ENCODE peak calls at places on chromosomes 13 and 19, in four cellular contexts. One of them, this sample, is unnamed.
A peak's percentile ranks its signal among the peaks of the same experiment; 100 is the strongest.

GRCh38 chr13:101309014-101309619 is 107.2 kb downstream of the NALCN start:
- DNase-seq in A549: no peak
- DNase-seq in H1: no peak
- DNase-seq in HepG2: no peak
- DNase-seq in this sample: no peak

GRCh38 chr19:28171983-28172382 is 1041.0 kb downstream of the UQCRFS1 start:
- DNase-seq in A549: no peak
- DNase-seq in H1: no peak
- DNase-seq in HepG2: no peak
- DNase-seq in this sample: no peak

GRCh38 chr19:55176116-55176515 is 4.0 kb downstream of the SYT5 start:
- DNase-seq in A549: no peak
- DNase-seq in H1: no peak
- DNase-seq in HepG2: no peak
- DNase-seq in this sample: no peak

GRCh38 chr19:13098291-13099072 is 4.2 kb downstream of the LYL1 start:
- DNase-seq in A549: no peak
- DNase-seq in H1: no peak
- DNase-seq in HepG2: no peak
- DNase-seq in this sample: peak; percentile 25

GRCh38 chr13:84528408-84529055 is 646.3 kb upstream of the SLITRK1 start:
- DNase-seq in A549: no peak
- DNase-seq in H1: no peak
- DNase-seq in HepG2: no peak
- DNase-seq in this sample: no peak

GRCh38 chr19:7909471-7910067 is 5.1 kb upstream of the TGFBR3L start:
- DNase-seq in A549: no peak
- DNase-seq in H1: no peak
- DNase-seq in HepG2: no peak
- DNase-seq in this sample: no peak

GRCh38 chr19:19217110-19217509 is 5.4 kb downstream of the NCAN start:
- DNase-seq in A549: peak; percentile 21
- DNase-seq in H1: no peak
- DNase-seq in HepG2: peak; percentile 55
- DNase-seq in this sample: peak; percentile 70

GRCh38 chr19:1685046-1685445 is 32.6 kb upstream of the TCF3 start:
- DNase-seq in A549: no peak
- DNase-seq in H1: no peak
- DNase-seq in HepG2: no peak
- DNase-seq in this sample: peak; percentile 44

GRCh38 chr13:77535448-77535847 is at the start of gene SCEL:
- DNase-seq in A549: no peak
- DNase-seq in H1: no peak
- DNase-seq in HepG2: no peak
- DNase-seq in this sample: no peak

GRCh38 chr19:41000310-41000737 is 9.2 kb downstream of the CYP2B6 start:
- DNase-seq in A549: peak; percentile 28
- DNase-seq in H1: no peak
- DNase-seq in HepG2: peak; percentile 55
- DNase-seq in this sample: peak; percentile 37

GRCh38 chr13:31361673-31362072 is 161.9 kb downstream of the B3GLCT start:
- DNase-seq in A549: no peak
- DNase-seq in H1: no peak
- DNase-seq in HepG2: no peak
- DNase-seq in this sample: no peak

GRCh38 chr19:39928357-39928725 is 6.1 kb downstream of the FCGBP start:
- DNase-seq in A549: no peak
- DNase-seq in H1: no peak
- DNase-seq in HepG2: no peak
- DNase-seq in this sample: no peak

GRCh38 chr19:33794578-33795369 is 1.9 kb upstream of the KCTD15 start:
- DNase-seq in A549: no peak
- DNase-seq in H1: no peak
- DNase-seq in HepG2: no peak
- DNase-seq in this sample: no peak

GRCh38 chr19:51078731-51079130 is 4.0 kb downstream of the KLK14 start:
- DNase-seq in A549: no peak
- DNase-seq in H1: no peak
- DNase-seq in HepG2: no peak
- DNase-seq in this sample: no peak

GRCh38 chr19:35995655-35995993 is 636 bp downstream of the SDHAF1 start:
- DNase-seq in A549: peak; percentile 78
- DNase-seq in H1: no peak
- DNase-seq in HepG2: peak; percentile 27
- DNase-seq in this sample: peak; percentile 79

GRCh38 chr13:106096661-106097092 is 438.8 kb downstream of the EFNB2 start:
- DNase-seq in A549: peak; percentile 25
- DNase-seq in H1: no peak
- DNase-seq in HepG2: no peak
- DNase-seq in this sample: no peak

GRCh38 chr13:98327326-98328314 is 150.6 kb upstream of the RNF113B start:
- DNase-seq in A549: no peak
- DNase-seq in H1: peak; percentile 43
- DNase-seq in HepG2: peak; percentile 88
- DNase-seq in this sample: no peak

GRCh38 chr19:8461376-8461775 is 16.6 kb downstream of the HNRNPM start:
- DNase-seq in A549: no peak
- DNase-seq in H1: no peak
- DNase-seq in HepG2: no peak
- DNase-seq in this sample: no peak

GRCh38 chr19:51398096-51398704 is 7.8 kb upstream of the C19orf84 start:
- DNase-seq in A549: peak; percentile 50
- DNase-seq in H1: no peak
- DNase-seq in HepG2: peak; percentile 40
- DNase-seq in this sample: peak; percentile 34

GRCh38 chr19:40139533-40140287 is 49.0 kb upstream of the ZNF780A start:
- DNase-seq in A549: peak; percentile 79
- DNase-seq in H1: no peak
- DNase-seq in HepG2: peak; percentile 35
- DNase-seq in this sample: peak; percentile 42

GRCh38 chr19:43574424-43575155 is 737 bp downstream of the XRCC1 start:
- DNase-seq in A549: no peak
- DNase-seq in H1: no peak
- DNase-seq in HepG2: no peak
- DNase-seq in this sample: no peak

GRCh38 chr13:71865858-71866172 is 1.2 kb downstream of the DACH1 start:
- DNase-seq in A549: no peak
- DNase-seq in H1: no peak
- DNase-seq in HepG2: no peak
- DNase-seq in this sample: no peak

GRCh38 chr19:55350620-55351315 is 3.8 kb downstream of the COX6B2 start:
- DNase-seq in A549: no peak
- DNase-seq in H1: no peak
- DNase-seq in HepG2: no peak
- DNase-seq in this sample: no peak

GRCh38 chr13:113664751-113665581 is 2.1 kb upstream of the GRK1 start:
- DNase-seq in A549: no peak
- DNase-seq in H1: no peak
- DNase-seq in HepG2: no peak
- DNase-seq in this sample: no peak

GRCh38 chr13:95540848-95541247 is 11.7 kb upstream of the CLDN10 start:
- DNase-seq in A549: no peak
- DNase-seq in H1: no peak
- DNase-seq in HepG2: no peak
- DNase-seq in this sample: no peak

GRCh38 chr13:30371649-30372265 is 50.5 kb upstream of the UBE2L5 start:
- DNase-seq in A549: no peak
- DNase-seq in H1: no peak
- DNase-seq in HepG2: peak; percentile 35
- DNase-seq in this sample: no peak

GRCh38 chr13:77325371-77325941 is 1.4 kb downstream of the MYCBP2 start:
- DNase-seq in A549: no peak
- DNase-seq in H1: no peak
- DNase-seq in HepG2: no peak
- DNase-seq in this sample: no peak

GRCh38 chr13:94233401-94233800 is 246.1 kb downstream of the DCT start:
- DNase-seq in A549: peak; percentile 14
- DNase-seq in H1: no peak
- DNase-seq in HepG2: no peak
- DNase-seq in this sample: no peak

DNA sequence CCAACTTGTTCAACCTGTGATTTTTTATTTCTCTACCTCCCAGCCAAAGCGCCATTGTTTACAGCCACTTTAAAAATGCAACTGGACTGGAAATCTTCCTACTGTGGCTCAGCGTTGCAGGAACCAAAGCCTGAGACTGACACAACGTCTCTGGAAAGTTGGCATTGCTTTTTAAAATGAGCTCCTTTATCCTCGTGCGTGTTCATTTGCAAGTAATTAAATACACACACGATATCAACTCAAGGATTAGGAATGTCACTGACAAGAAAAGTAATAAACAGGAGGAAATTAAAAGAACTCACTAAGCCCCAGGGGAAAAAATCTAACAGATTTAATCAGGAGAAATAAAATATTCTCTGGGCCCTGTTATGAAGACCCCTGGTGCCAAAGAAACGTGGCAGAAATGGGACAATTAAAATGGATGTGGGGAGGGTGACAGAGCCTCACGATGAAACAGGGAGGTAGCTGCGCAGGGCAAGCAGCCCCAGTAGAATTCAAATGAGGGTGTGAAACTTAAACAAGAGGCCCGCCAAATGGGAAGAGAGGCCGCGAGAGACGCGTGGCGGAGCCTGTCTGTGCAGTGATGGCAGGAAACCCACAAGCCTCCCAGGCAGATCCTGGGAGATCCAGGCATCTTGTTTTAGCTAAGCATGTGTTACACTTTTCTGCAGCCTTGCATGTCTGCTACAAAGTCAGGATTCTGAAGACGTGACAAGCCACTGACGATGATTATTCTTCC is 184.8 kb upstream of the IRS2 start:
- DNase-seq in A549: no peak
- DNase-seq in H1: no peak
- DNase-seq in HepG2: no peak
- DNase-seq in this sample: no peak
- TF ChIP-seq RNF2 in A549: no peak
- TF ChIP-seq RNF2 in H1: no peak
- TF ChIP-seq RNF2 in HepG2: no peak
- TF ChIP-seq RNF2 in this sample: no peak

DNA sequence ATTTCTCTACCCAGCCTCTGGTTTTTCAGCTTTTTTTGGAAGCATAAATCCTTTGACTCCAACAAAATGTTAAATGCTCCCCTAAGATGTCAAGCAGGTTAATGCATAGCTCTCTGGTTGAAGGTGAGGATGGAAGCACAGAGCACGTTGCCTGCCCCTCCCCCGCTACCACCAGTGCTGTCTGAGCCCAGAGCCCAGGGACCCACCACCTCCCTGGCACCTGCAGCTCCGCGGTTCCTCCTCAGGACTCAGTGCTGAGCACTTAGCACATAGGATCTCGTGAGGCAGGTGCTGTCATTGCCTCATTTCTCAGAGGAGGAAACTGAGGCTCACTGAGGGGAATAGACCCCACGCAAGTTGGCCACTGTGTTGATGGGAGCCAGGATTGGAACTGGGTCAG is 48.6 kb downstream of the DPF1 start:
- DNase-seq in A549: no peak
- DNase-seq in H1: no peak
- DNase-seq in HepG2: no peak
- DNase-seq in this sample: no peak
- TF ChIP-seq RNF2 in A549: no peak
- TF ChIP-seq RNF2 in H1: no peak
- TF ChIP-seq RNF2 in HepG2: no peak
- TF ChIP-seq RNF2 in this sample: no peak

GRCh38 chr19:5950744-5951143 is 27.2 kb downstream of the RANBP3 start:
- DNase-seq in A549: no peak
- DNase-seq in H1: no peak
- DNase-seq in HepG2: no peak
- DNase-seq in this sample: no peak

GRCh38 chr19:5948697-5949564 is 29.0 kb downstream of the RANBP3 start:
- DNase-seq in A549: no peak
- DNase-seq in H1: no peak
- DNase-seq in HepG2: no peak
- DNase-seq in this sample: no peak

GRCh38 chr19:5951338-5951861 is 26.5 kb downstream of the RANBP3 start:
- DNase-seq in A549: no peak
- DNase-seq in H1: no peak
- DNase-seq in HepG2: no peak
- DNase-seq in this sample: no peak

GRCh38 chr19:5947435-5947834 is 30.5 kb downstream of the RANBP3 start:
- DNase-seq in A549: no peak
- DNase-seq in H1: no peak
- DNase-seq in HepG2: no peak
- DNase-seq in this sample: no peak

DNA sequence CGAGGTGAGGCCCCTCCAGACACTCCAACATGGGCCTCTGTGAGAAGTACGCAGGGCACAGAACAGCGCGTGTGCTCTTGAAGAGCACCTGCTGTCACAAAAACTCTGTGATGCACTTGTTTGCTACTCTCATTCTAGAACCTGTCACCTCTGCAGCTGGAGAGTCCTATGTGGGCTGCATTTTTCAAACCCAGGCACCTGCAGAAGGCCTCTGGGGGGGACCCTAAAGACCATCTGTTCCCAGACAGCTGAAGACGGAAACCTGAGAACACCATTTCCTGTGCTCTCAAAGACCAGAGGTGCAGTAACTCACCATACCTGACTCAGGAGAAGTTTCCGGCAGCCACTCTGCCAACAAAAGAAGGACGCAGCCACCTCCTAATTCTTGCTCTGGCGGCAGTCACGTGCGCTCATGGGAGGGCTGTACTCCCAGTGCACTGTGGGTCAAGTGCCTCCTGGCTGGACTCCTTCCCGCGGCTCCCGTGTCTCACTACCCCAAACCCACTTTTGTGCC is 28.1 kb downstream of the RANBP3 start:
- DNase-seq in A549: no peak
- DNase-seq in H1: no peak
- DNase-seq in HepG2: no peak
- DNase-seq in this sample: no peak
- TF ChIP-seq RNF2 in A549: no peak
- TF ChIP-seq RNF2 in H1: no peak
- TF ChIP-seq RNF2 in HepG2: no peak
- TF ChIP-seq RNF2 in this sample: no peak

DNA sequence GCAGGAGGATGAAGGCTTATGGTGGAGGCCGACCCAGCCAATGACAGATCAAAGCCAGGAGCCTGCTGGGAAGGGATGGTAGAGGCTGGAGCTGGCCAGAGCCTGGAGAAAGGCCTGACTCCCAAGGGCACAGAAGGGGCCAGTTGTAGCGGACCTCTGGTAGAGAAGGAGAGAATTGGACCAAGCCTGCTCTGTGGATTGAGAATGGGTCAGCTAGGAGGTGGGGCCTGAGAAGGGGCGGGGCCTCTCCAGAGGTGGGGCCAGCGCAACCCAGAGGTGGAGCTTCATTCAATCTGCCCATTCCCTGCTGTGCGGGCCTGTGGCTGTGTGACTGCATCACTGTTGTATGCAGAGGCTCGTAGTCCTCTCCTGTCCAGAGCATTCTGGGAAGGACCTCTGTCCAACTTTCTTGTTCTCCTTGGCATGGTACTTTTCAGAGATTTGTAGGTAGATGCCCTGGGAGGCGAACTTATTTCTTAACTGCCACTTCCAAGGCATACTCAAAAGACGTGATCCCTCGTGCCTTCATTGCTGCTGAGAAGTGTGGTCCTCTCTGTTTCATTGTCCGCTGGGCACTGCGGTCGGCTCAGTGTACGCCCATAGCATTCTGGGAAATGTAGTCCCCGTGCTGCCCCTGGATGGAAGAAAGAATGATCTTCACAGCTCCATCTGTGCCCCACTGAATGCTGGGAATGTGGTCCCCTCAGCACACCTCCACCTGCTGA is 6.7 kb downstream of the GRIN2D start:
- DNase-seq in A549: peak; percentile 80
- DNase-seq in H1: peak; percentile 77
- DNase-seq in HepG2: peak; percentile 50
- DNase-seq in this sample: peak; percentile 73
- TF ChIP-seq RNF2 in A549: no peak
- TF ChIP-seq RNF2 in H1: no peak
- TF ChIP-seq RNF2 in HepG2: no peak
- TF ChIP-seq RNF2 in this sample: no peak

GRCh38 chr19:14871619-14872230 is 14.2 kb downstream of the OR7A17 start:
- DNase-seq in A549: peak; percentile 7
- DNase-seq in H1: no peak
- DNase-seq in HepG2: no peak
- DNase-seq in this sample: peak; percentile 29
- TF ChIP-seq RNF2 in A549: no peak
- TF ChIP-seq RNF2 in H1: no peak
- TF ChIP-seq RNF2 in HepG2: no peak
- TF ChIP-seq RNF2 in this sample: no peak